ENCODE peak calls at places on chromosome 9, in five cellular contexts. N, H, A, V and L are unnamed samples.

GRCh38 chr9:127358770-127359169 is 38.2 kb upstream of the SLC2A8 start:
- DNase-seq in N (no peak), H (no peak), A (no peak), V (no peak), L (no peak)

GRCh38 chr9:134099123-134099761 is 31.4 kb upstream of the BRD3 start:
- DNase-seq in N (peak; percentile 64), H (peak; percentile 33), A (peak; percentile 65), V (no peak), L (no peak)

GRCh38 chr9:80410106-80410505 is 838.3 kb downstream of the TLE4 start:
- DNase-seq in N (no peak), H (no peak), A (no peak), V (no peak), L (no peak)

GRCh38 chr9:133834080-133834976 is 96.2 kb upstream of the SARDH start:
- DNase-seq in N (no peak), H (no peak), A (no peak), V (no peak), L (no peak)

GRCh38 chr9:7907636-7908195 is 108.1 kb upstream of the DMAC1 start:
- DNase-seq in N (no peak), H (no peak), A (no peak), V (no peak), L (no peak)

GRCh38 chr9:70470050-70471015 is 55.9 kb upstream of the KLF9 start:
- DNase-seq in N (peak; percentile 26), H (peak; percentile 50), A (no peak), V (no peak), L (no peak)

GRCh38 chr9:36551868-36552267 is 20.8 kb upstream of the MELK start:
- DNase-seq in N (no peak), H (no peak), A (no peak), V (no peak), L (no peak)

GRCh38 chr9:72044095-72044494 is 16.3 kb downstream of the C9orf57 start:
- DNase-seq in N (no peak), H (no peak), A (no peak), V (no peak), L (no peak)

GRCh38 chr9:89746385-89747116 is 141.7 kb downstream of the GADD45G start:
- DNase-seq in N (no peak), H (peak; percentile 67), A (no peak), V (no peak), L (no peak)

GRCh38 chr9:113633782-113634596 is 170.5 kb downstream of the RGS3 start:
- DNase-seq in N (no peak), H (no peak), A (no peak), V (no peak), L (no peak)

GRCh38 chr9:85079374-85079773 is 409.8 kb downstream of the NTRK2 start:
- DNase-seq in N (no peak), H (no peak), A (peak; percentile 76), V (no peak), L (no peak)

GRCh38 chr9:120711841-120712538 is 2.3 kb downstream of the MEGF9 start:
- DNase-seq in N (peak; percentile 47), H (no peak), A (no peak), V (no peak), L (no peak)

GRCh38 chr9:110126457-110126856 is 81.5 kb downstream of the C9orf152 start:
- DNase-seq in N (no peak), H (peak; percentile 51), A (no peak), V (no peak), L (no peak)

GRCh38 chr9:129889936-129890717 is 54.9 kb downstream of the USP20 start:
- DNase-seq in N (no peak), H (no peak), A (no peak), V (no peak), L (no peak)

GRCh38 chr9:18855636-18856035 is 177.4 kb downstream of the SAXO1 start:
- DNase-seq in N (no peak), H (peak; percentile 50), A (no peak), V (no peak), L (no peak)

GRCh38 chr9:85223506-85224108 is 518.1 kb downstream of the AGTPBP1 start:
- DNase-seq in N (no peak), H (no peak), A (no peak), V (no peak), L (no peak)

GRCh38 chr9:13705356-13705755 is 425.9 kb upstream of the MPDZ start:
- DNase-seq in N (no peak), H (peak; percentile 67), A (no peak), V (no peak), L (no peak)

GRCh38 chr9:98097836-98098235 is 21.2 kb downstream of the TRIM14 start:
- DNase-seq in N (no peak), H (no peak), A (peak; percentile 84), V (no peak), L (peak; percentile 31)

GRCh38 chr9:129509508-129509907 is 111.4 kb downstream of the C9orf50 start:
- DNase-seq in N (peak; percentile 60), H (peak; percentile 75), A (no peak), V (no peak), L (no peak)

GRCh38 chr9:116390306-116391228 is 237.0 kb downstream of the PAPPA start:
- DNase-seq in N (no peak), H (no peak), A (no peak), V (no peak), L (no peak)

GRCh38 chr9:80143899-80144298 is 572.1 kb downstream of the TLE4 start:
- DNase-seq in N (no peak), H (no peak), A (no peak), V (no peak), L (no peak)

GRCh38 chr9:93665566-93666278 is 89.3 kb downstream of the PHF2 start:
- DNase-seq in N (no peak), H (no peak), A (no peak), V (no peak), L (no peak)

GRCh38 chr9:109926321-109926959 is 146.4 kb downstream of the PALM2AKAP2 start:
- DNase-seq in N (no peak), H (no peak), A (no peak), V (no peak), L (no peak)

GRCh38 chr9:134405527-134405926 is 79.3 kb downstream of the RXRA start:
- DNase-seq in N (no peak), H (no peak), A (no peak), V (no peak), L (no peak)

GRCh38 chr9:71352837-71353236 is 231.4 kb upstream of the TRPM3 start:
- DNase-seq in N (no peak), H (no peak), A (no peak), V (no peak), L (no peak)

GRCh38 chr9:91151014-91151740 is 210.5 kb downstream of the AUH start:
- DNase-seq in N (no peak), H (peak; percentile 57), A (no peak), V (no peak), L (no peak)

GRCh38 chr9:61665330-61665751 is 475.5 kb downstream of the SPATA31A7 start:
- DNase-seq in N (no peak), H (no peak), A (no peak), V (no peak), L (no peak)

GRCh38 chr9:83062011-83062652 is 810 bp downstream of the RASEF start:
- DNase-seq in N (peak; percentile 61), H (peak; percentile 8), A (peak; percentile 90), V (no peak), L (no peak)

GRCh38 chr9:26954050-26954508 is 2.1 kb upstream of the IFT74 start:
- DNase-seq in N (no peak), H (peak; percentile 15), A (no peak), V (no peak), L (no peak)

GRCh38 chr9:32968101-32969011 is 33.1 kb downstream of the APTX start:
- DNase-seq in N (peak; percentile 33), H (peak; percentile 61), A (peak; percentile 5), V (no peak), L (no peak)

GRCh38 chr9:131179561-131180219 is 54.3 kb downstream of the NUP214 start:
- DNase-seq in N (no peak), H (peak; percentile 86), A (no peak), V (no peak), L (no peak)